ENCODE peak calls at places on chromosome 2, in eight cellular contexts. One of them, this sample, is unnamed.

GRCh38 chr2:231059756-231060155 is 3.1 kb downstream of the PSMD1 start:
- DNase-seq in tibial nerve: no peak
- DNase-seq in IMR-90: peak; percentile 38
- DNase-seq in suprapubic skin: no peak
- DNase-seq in body of pancreas: no peak
- DNase-seq in transverse colon: no peak
- DNase-seq in uterus: no peak
- DNase-seq in heart left ventricle: no peak
- DNase-seq in this sample: no peak

GRCh38 chr2:64228126-64228678 is 84.0 kb upstream of the PELI1 start:
- DNase-seq in tibial nerve: peak; percentile 53
- DNase-seq in body of pancreas: peak; percentile 77
- DNase-seq in uterus: peak; percentile 75
- DNase-seq in IMR-90: peak; percentile 53
- DNase-seq in heart left ventricle: peak; percentile 87
- DNase-seq in suprapubic skin: peak; percentile 81
- DNase-seq in transverse colon: peak; percentile 85
- DNase-seq in this sample: peak; percentile 61

GRCh38 chr2:135694711-135695110 is 46.9 kb upstream of the UBXN4 start:
- DNase-seq in heart left ventricle: no peak
- DNase-seq in IMR-90: peak; percentile 7
- DNase-seq in transverse colon: no peak
- DNase-seq in uterus: no peak
- DNase-seq in tibial nerve: no peak
- DNase-seq in suprapubic skin: no peak
- DNase-seq in body of pancreas: no peak
- DNase-seq in this sample: no peak

GRCh38 chr2:231263118-231263831 is 64.8 kb downstream of the ARMC9 start:
- DNase-seq in uterus: no peak
- DNase-seq in body of pancreas: peak; percentile 51
- DNase-seq in transverse colon: no peak
- DNase-seq in tibial nerve: no peak
- DNase-seq in heart left ventricle: no peak
- DNase-seq in IMR-90: peak; percentile 74
- DNase-seq in suprapubic skin: no peak
- DNase-seq in this sample: no peak

GRCh38 chr2:3610415-3610814 is 15.5 kb downstream of the COLEC11 start:
- DNase-seq in IMR-90: no peak
- DNase-seq in suprapubic skin: no peak
- DNase-seq in body of pancreas: no peak
- DNase-seq in tibial nerve: no peak
- DNase-seq in transverse colon: no peak
- DNase-seq in uterus: no peak
- DNase-seq in heart left ventricle: no peak
- DNase-seq in this sample: no peak

GRCh38 chr2:144875996-144876395 is 356.1 kb upstream of the ZEB2 start:
- DNase-seq in suprapubic skin: no peak
- DNase-seq in uterus: no peak
- DNase-seq in IMR-90: no peak
- DNase-seq in transverse colon: no peak
- DNase-seq in tibial nerve: no peak
- DNase-seq in body of pancreas: no peak
- DNase-seq in heart left ventricle: no peak
- DNase-seq in this sample: no peak

GRCh38 chr2:188788621-188789020 is 185.6 kb upstream of the COL3A1 start:
- DNase-seq in body of pancreas: peak; percentile 53
- DNase-seq in heart left ventricle: peak; percentile 74
- DNase-seq in suprapubic skin: peak; percentile 74
- DNase-seq in uterus: peak; percentile 89
- DNase-seq in transverse colon: peak; percentile 48
- DNase-seq in IMR-90: peak; percentile 93
- DNase-seq in tibial nerve: peak; percentile 61
- DNase-seq in this sample: peak; percentile 39

GRCh38 chr2:27756544-27757498 is 14.7 kb upstream of the MRPL33 start:
- DNase-seq in IMR-90: no peak
- DNase-seq in uterus: no peak
- DNase-seq in heart left ventricle: peak; percentile 46
- DNase-seq in body of pancreas: peak; percentile 45
- DNase-seq in tibial nerve: peak; percentile 31
- DNase-seq in suprapubic skin: no peak
- DNase-seq in transverse colon: no peak
- DNase-seq in this sample: peak; percentile 24

GRCh38 chr2:43142921-43143438 is 83.4 kb downstream of the ZFP36L2 start:
- DNase-seq in suprapubic skin: no peak
- DNase-seq in uterus: no peak
- DNase-seq in heart left ventricle: no peak
- DNase-seq in IMR-90: no peak
- DNase-seq in body of pancreas: no peak
- DNase-seq in transverse colon: no peak
- DNase-seq in tibial nerve: no peak
- DNase-seq in this sample: no peak

GRCh38 chr2:152122161-152122560 is 23.3 kb upstream of the CACNB4 start:
- DNase-seq in body of pancreas: no peak
- DNase-seq in heart left ventricle: no peak
- DNase-seq in tibial nerve: no peak
- DNase-seq in uterus: no peak
- DNase-seq in IMR-90: no peak
- DNase-seq in suprapubic skin: no peak
- DNase-seq in transverse colon: no peak
- DNase-seq in this sample: no peak

GRCh38 chr2:152115952-152116351 is 17.1 kb upstream of the CACNB4 start:
- DNase-seq in suprapubic skin: no peak
- DNase-seq in tibial nerve: no peak
- DNase-seq in transverse colon: no peak
- DNase-seq in IMR-90: no peak
- DNase-seq in heart left ventricle: no peak
- DNase-seq in body of pancreas: no peak
- DNase-seq in uterus: no peak
- DNase-seq in this sample: no peak

GRCh38 chr2:152120430-152120829 is 21.6 kb upstream of the CACNB4 start:
- DNase-seq in body of pancreas: no peak
- DNase-seq in tibial nerve: no peak
- DNase-seq in transverse colon: no peak
- DNase-seq in heart left ventricle: no peak
- DNase-seq in suprapubic skin: no peak
- DNase-seq in IMR-90: no peak
- DNase-seq in uterus: no peak
- DNase-seq in this sample: no peak
- TF ChIP-seq CTCF in body of pancreas: no peak
- TF ChIP-seq CTCF in tibial nerve: no peak
- TF ChIP-seq CTCF in transverse colon: no peak
- TF ChIP-seq CTCF in heart left ventricle: no peak
- TF ChIP-seq CTCF in suprapubic skin: no peak
- TF ChIP-seq CTCF in IMR-90: no peak
- TF ChIP-seq CTCF in uterus: no peak
- TF ChIP-seq CTCF in this sample: no peak

GRCh38 chr2:165952600-165953210 is 871 bp downstream of the TTC21B start:
- DNase-seq in IMR-90: peak; percentile 3
- DNase-seq in tibial nerve: no peak
- DNase-seq in uterus: no peak
- DNase-seq in body of pancreas: no peak
- DNase-seq in transverse colon: no peak
- DNase-seq in suprapubic skin: no peak
- DNase-seq in heart left ventricle: no peak
- DNase-seq in this sample: no peak

GRCh38 chr2:165952085-165952484 is 1.5 kb downstream of the TTC21B start:
- DNase-seq in body of pancreas: no peak
- DNase-seq in IMR-90: no peak
- DNase-seq in heart left ventricle: no peak
- DNase-seq in transverse colon: no peak
- DNase-seq in suprapubic skin: no peak
- DNase-seq in uterus: no peak
- DNase-seq in tibial nerve: no peak
- DNase-seq in this sample: no peak

GRCh38 chr2:165953306-165953654 is 296 bp downstream of the TTC21B start:
- DNase-seq in transverse colon: no peak
- DNase-seq in suprapubic skin: no peak
- DNase-seq in tibial nerve: no peak
- DNase-seq in uterus: no peak
- DNase-seq in heart left ventricle: no peak
- DNase-seq in body of pancreas: no peak
- DNase-seq in IMR-90: no peak
- DNase-seq in this sample: peak; percentile 17

GRCh38 chr2:165957030-165957675 is 3.6 kb upstream of the TTC21B start:
- DNase-seq in uterus: no peak
- DNase-seq in IMR-90: no peak
- DNase-seq in tibial nerve: no peak
- DNase-seq in heart left ventricle: no peak
- DNase-seq in suprapubic skin: no peak
- DNase-seq in transverse colon: no peak
- DNase-seq in body of pancreas: no peak
- DNase-seq in this sample: no peak

GRCh38 chr2:165953655-165954606 is at the start of gene TTC21B:
- DNase-seq in IMR-90: peak; percentile 95
- DNase-seq in heart left ventricle: peak; percentile 96
- DNase-seq in tibial nerve: peak; percentile 91
- DNase-seq in uterus: peak; percentile 93
- DNase-seq in suprapubic skin: peak; percentile 97
- DNase-seq in transverse colon: peak; percentile 95
- DNase-seq in body of pancreas: peak; percentile 94
- DNase-seq in this sample: peak; percentile 90
- TF ChIP-seq POLR2A in IMR-90: peak; percentile 81
- TF ChIP-seq POLR2A in heart left ventricle: peak; percentile 21
- TF ChIP-seq POLR2A in tibial nerve: peak; percentile 80
- TF ChIP-seq POLR2A in uterus: peak; percentile 54
- TF ChIP-seq POLR2A in suprapubic skin: peak; percentile 70
- TF ChIP-seq POLR2A in transverse colon: peak; percentile 69
- TF ChIP-seq POLR2A in body of pancreas: peak; percentile 69
- TF ChIP-seq POLR2A in this sample: peak; percentile 49

GRCh38 chr2:101732199-101732598 is 34.7 kb downstream of the MAP4K4 start:
- DNase-seq in tibial nerve: no peak
- DNase-seq in IMR-90: no peak
- DNase-seq in suprapubic skin: no peak
- DNase-seq in uterus: no peak
- DNase-seq in heart left ventricle: no peak
- DNase-seq in transverse colon: no peak
- DNase-seq in body of pancreas: no peak
- DNase-seq in this sample: no peak

GRCh38 chr2:101732773-101733256 is 35.3 kb downstream of the MAP4K4 start:
- DNase-seq in heart left ventricle: no peak
- DNase-seq in body of pancreas: no peak
- DNase-seq in uterus: no peak
- DNase-seq in IMR-90: no peak
- DNase-seq in tibial nerve: no peak
- DNase-seq in suprapubic skin: no peak
- DNase-seq in transverse colon: no peak
- DNase-seq in this sample: no peak

GRCh38 chr2:101733257-101733993 is 35.9 kb downstream of the MAP4K4 start:
- DNase-seq in body of pancreas: no peak
- DNase-seq in heart left ventricle: peak; percentile 25
- DNase-seq in tibial nerve: no peak
- DNase-seq in transverse colon: no peak
- DNase-seq in uterus: no peak
- DNase-seq in IMR-90: no peak
- DNase-seq in suprapubic skin: no peak
- DNase-seq in this sample: peak; percentile 89

GRCh38 chr2:101729521-101730190 is 32.1 kb downstream of the MAP4K4 start:
- DNase-seq in heart left ventricle: no peak
- DNase-seq in IMR-90: no peak
- DNase-seq in tibial nerve: no peak
- DNase-seq in body of pancreas: no peak
- DNase-seq in suprapubic skin: no peak
- DNase-seq in transverse colon: no peak
- DNase-seq in uterus: no peak
- DNase-seq in this sample: no peak

GRCh38 chr2:101731221-101732054 is 33.9 kb downstream of the MAP4K4 start:
- DNase-seq in heart left ventricle: no peak
- DNase-seq in tibial nerve: no peak
- DNase-seq in body of pancreas: no peak
- DNase-seq in transverse colon: no peak
- DNase-seq in uterus: no peak
- DNase-seq in IMR-90: no peak
- DNase-seq in suprapubic skin: no peak
- DNase-seq in this sample: no peak
- TF ChIP-seq CTCF in heart left ventricle: no peak
- TF ChIP-seq CTCF in tibial nerve: no peak
- TF ChIP-seq CTCF in body of pancreas: no peak
- TF ChIP-seq CTCF in transverse colon: no peak
- TF ChIP-seq CTCF in uterus: no peak
- TF ChIP-seq CTCF in IMR-90: no peak
- TF ChIP-seq CTCF in suprapubic skin: no peak
- TF ChIP-seq CTCF in this sample: no peak

GRCh38 chr2:127407091-127407490 is 11.1 kb upstream of the PROC start:
- DNase-seq in IMR-90: no peak
- DNase-seq in suprapubic skin: no peak
- DNase-seq in tibial nerve: no peak
- DNase-seq in heart left ventricle: no peak
- DNase-seq in body of pancreas: no peak
- DNase-seq in transverse colon: no peak
- DNase-seq in uterus: no peak
- DNase-seq in this sample: no peak

GRCh38 chr2:127408807-127409099 is 9.5 kb upstream of the PROC start:
- DNase-seq in transverse colon: no peak
- DNase-seq in IMR-90: no peak
- DNase-seq in uterus: no peak
- DNase-seq in tibial nerve: no peak
- DNase-seq in suprapubic skin: no peak
- DNase-seq in heart left ventricle: no peak
- DNase-seq in body of pancreas: no peak
- DNase-seq in this sample: no peak

GRCh38 chr2:127407661-127408003 is 10.6 kb upstream of the PROC start:
- DNase-seq in tibial nerve: no peak
- DNase-seq in body of pancreas: no peak
- DNase-seq in transverse colon: no peak
- DNase-seq in heart left ventricle: no peak
- DNase-seq in IMR-90: no peak
- DNase-seq in suprapubic skin: no peak
- DNase-seq in uterus: no peak
- DNase-seq in this sample: no peak

GRCh38 chr2:127406454-127406853 is 11.8 kb upstream of the PROC start:
- DNase-seq in body of pancreas: no peak
- DNase-seq in IMR-90: peak; percentile 40
- DNase-seq in transverse colon: no peak
- DNase-seq in uterus: no peak
- DNase-seq in tibial nerve: no peak
- DNase-seq in suprapubic skin: no peak
- DNase-seq in heart left ventricle: no peak
- DNase-seq in this sample: no peak

DNA sequence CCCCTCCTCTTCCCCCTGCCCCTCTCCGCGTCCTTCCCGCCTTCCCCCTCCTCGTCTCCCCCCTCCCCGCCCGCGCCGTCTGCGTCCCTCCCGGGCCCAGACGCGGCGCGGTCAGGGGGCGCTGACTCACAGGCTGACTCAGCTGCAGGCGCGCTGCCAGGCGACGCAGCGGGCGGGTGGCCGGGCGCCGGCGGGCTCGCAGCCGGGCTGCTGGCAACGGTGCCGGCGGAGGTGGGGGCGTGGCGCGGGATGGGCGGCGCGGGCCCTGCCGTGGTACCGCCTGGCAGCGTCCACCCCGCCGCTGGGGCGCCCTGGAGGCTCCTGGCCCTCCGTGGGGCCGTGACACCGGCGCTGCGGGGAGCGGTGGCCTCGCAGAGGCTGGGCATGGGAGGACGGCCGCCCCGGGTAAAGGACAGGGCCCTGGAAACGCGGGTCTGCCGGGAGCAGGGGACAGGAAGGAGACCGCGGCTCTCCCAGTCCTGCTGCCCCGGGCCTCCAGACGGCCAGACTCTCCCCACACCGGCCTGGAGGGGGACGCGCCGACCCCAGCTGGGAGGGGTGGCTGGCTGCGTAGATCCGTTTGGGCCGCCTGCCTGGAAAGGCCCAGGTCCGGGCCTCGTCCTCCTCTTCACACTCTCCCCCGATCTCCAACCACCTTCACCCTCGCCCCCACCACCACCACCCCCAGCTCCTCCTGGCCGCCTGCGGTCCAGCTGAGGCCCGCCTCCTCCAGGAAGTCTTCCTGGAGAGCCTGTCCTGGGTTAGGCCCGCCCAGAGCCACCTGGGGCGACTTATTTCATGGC is 10.0 kb upstream of the PROC start:
- DNase-seq in transverse colon: peak; percentile 94
- DNase-seq in body of pancreas: peak; percentile 95
- DNase-seq in tibial nerve: peak; percentile 81
- DNase-seq in suprapubic skin: peak; percentile 93
- DNase-seq in IMR-90: peak; percentile 85
- DNase-seq in uterus: peak; percentile 90
- DNase-seq in heart left ventricle: peak; percentile 93
- DNase-seq in this sample: peak; percentile 90
- TF ChIP-seq POLR2A in transverse colon: peak; percentile 54
- TF ChIP-seq POLR2A in body of pancreas: peak; percentile 63
- TF ChIP-seq POLR2A in tibial nerve: no peak
- TF ChIP-seq POLR2A in suprapubic skin: peak; percentile 54
- TF ChIP-seq POLR2A in IMR-90: peak; percentile 61
- TF ChIP-seq POLR2A in uterus: peak; percentile 14
- TF ChIP-seq POLR2A in heart left ventricle: no peak
- TF ChIP-seq POLR2A in this sample: peak; percentile 85